ENCODE peak calls at places on chromosomes 6 and 20, in four cellular contexts. U, Y, P and I are unnamed samples.

GRCh38 chr6:42030585-42031506 is 19.5 kb upstream of the TAF8 start:
- DNase-seq in P (no peak), U (peak; percentile 50), Y (no peak), I (no peak)

GRCh38 chr6:127518212-127518709 is 874 bp downstream of the MTCL3 start:
- DNase-seq in P (no peak), Y (peak; percentile 31), U (no peak), I (peak; percentile 29)

GRCh38 chr6:98644063-98644462 is 190.3 kb upstream of the POU3F2 start:
- DNase-seq in Y (no peak), P (no peak), U (no peak), I (no peak)

GRCh38 chr20:44576297-44576696 is 6.1 kb upstream of the PKIG start:
- DNase-seq in U (no peak), P (peak; percentile 5), Y (no peak), I (no peak)

GRCh38 chr6:85726206-85726605 is 83.5 kb upstream of the SYNCRIP start:
- DNase-seq in U (no peak), P (no peak), Y (peak; percentile 7), I (no peak)

GRCh38 chr20:44384423-44385027 is 29.0 kb downstream of the HNF4A start:
- DNase-seq in Y (peak; percentile 62), P (peak; percentile 73), U (peak; percentile 88), I (peak; percentile 12)

GRCh38 chr6:155185544-155185943 is 78.3 kb upstream of the CLDN20 start:
- DNase-seq in P (no peak), Y (peak; percentile 8), U (peak; percentile 20), I (no peak)

GRCh38 chr20:57912227-57912582 is 202.4 kb upstream of the PMEPA1 start:
- DNase-seq in P (no peak), U (no peak), Y (no peak), I (no peak)

GRCh38 chr6:43276180-43277082 is 21.6 kb upstream of the SLC22A7 start:
- DNase-seq in Y (no peak), U (peak; percentile 20), P (no peak), I (no peak)

GRCh38 chr20:60966031-60966430 is 286.0 kb upstream of the CDH4 start:
- DNase-seq in Y (no peak), P (no peak), U (no peak), I (no peak)

GRCh38 chr6:15256538-15257222 is 10.8 kb downstream of the JARID2 start:
- DNase-seq in P (no peak), U (no peak), Y (no peak), I (no peak)

GRCh38 chr6:106360410-106360988 is at the start of gene CRYBG1:
- DNase-seq in Y (peak; percentile 39), U (peak; percentile 69), P (peak; percentile 58), I (no peak)

GRCh38 chr6:122730775-122731386 is 48.6 kb upstream of the FABP7 start:
- DNase-seq in P (peak; percentile 43), Y (peak; percentile 39), U (no peak), I (peak; percentile 38)

GRCh38 chr6:157224957-157225574 is 98.3 kb downstream of the TMEM242 start:
- DNase-seq in P (no peak), U (no peak), Y (no peak), I (no peak)